ENCODE peak calls at places on chromosomes 3 and 15, in seven cellular contexts. One of them, this sample, is unnamed.

GRCh38 chr15:96322401-96323249 is 7.9 kb upstream of the NR2F2 start:
- DNase-seq in GM13976: peak
- DNase-seq in GM12891: no peak
- DNase-seq in Daoy: no peak
- DNase-seq in HT1080: no peak
- DNase-seq in stimulated activated CD8-positive, alpha-beta memory T cell treated with anti-CD3 and anti-CD28 coated beads, Interleukin-4, amount 100 ng/mL, for 24 hours: no peak
- DNase-seq in effector memory CD4-positive, alpha-beta T cell: no peak
- DNase-seq in this sample: no peak

GRCh38 chr3:57746156-57747125 is 9.7 kb upstream of the SLMAP start:
- DNase-seq in GM13976: no peak
- DNase-seq in GM12891: no peak
- DNase-seq in Daoy: no peak
- DNase-seq in HT1080: no peak
- DNase-seq in stimulated activated CD8-positive, alpha-beta memory T cell treated with anti-CD3 and anti-CD28 coated beads, Interleukin-4, amount 100 ng/mL, for 24 hours: no peak
- DNase-seq in effector memory CD4-positive, alpha-beta T cell: no peak
- DNase-seq in this sample: no peak

GRCh38 chr3:126945891-126946290 is 37.0 kb upstream of the PLXNA1 start:
- DNase-seq in GM13976: no peak
- DNase-seq in GM12891: no peak
- DNase-seq in Daoy: no peak
- DNase-seq in HT1080: no peak
- DNase-seq in stimulated activated CD8-positive, alpha-beta memory T cell treated with anti-CD3 and anti-CD28 coated beads, Interleukin-4, amount 100 ng/mL, for 24 hours: no peak
- DNase-seq in effector memory CD4-positive, alpha-beta T cell: no peak
- DNase-seq in this sample: no peak

GRCh38 chr3:85603378-85603777 is 644.6 kb downstream of the CADM2 start:
- DNase-seq in GM13976: no peak
- DNase-seq in GM12891: no peak
- DNase-seq in Daoy: no peak
- DNase-seq in HT1080: no peak
- DNase-seq in stimulated activated CD8-positive, alpha-beta memory T cell treated with anti-CD3 and anti-CD28 coated beads, Interleukin-4, amount 100 ng/mL, for 24 hours: no peak
- DNase-seq in effector memory CD4-positive, alpha-beta T cell: no peak
- DNase-seq in this sample: no peak

GRCh38 chr15:58870451-58870850 is 63.0 kb downstream of the SLTM start:
- DNase-seq in GM13976: no peak
- DNase-seq in GM12891: no peak
- DNase-seq in Daoy: no peak
- DNase-seq in HT1080: no peak
- DNase-seq in stimulated activated CD8-positive, alpha-beta memory T cell treated with anti-CD3 and anti-CD28 coated beads, Interleukin-4, amount 100 ng/mL, for 24 hours: no peak
- DNase-seq in effector memory CD4-positive, alpha-beta T cell: no peak
- DNase-seq in this sample: no peak

GRCh38 chr3:171177553-171177952 is 151.0 kb upstream of the SLC2A2 start:
- DNase-seq in GM13976: no peak
- DNase-seq in GM12891: no peak
- DNase-seq in Daoy: no peak
- DNase-seq in HT1080: no peak
- DNase-seq in stimulated activated CD8-positive, alpha-beta memory T cell treated with anti-CD3 and anti-CD28 coated beads, Interleukin-4, amount 100 ng/mL, for 24 hours: no peak
- DNase-seq in effector memory CD4-positive, alpha-beta T cell: no peak
- DNase-seq in this sample: no peak

GRCh38 chr15:70726753-70727152 is 36.6 kb downstream of the UACA start:
- DNase-seq in GM13976: no peak
- DNase-seq in GM12891: no peak
- DNase-seq in Daoy: no peak
- DNase-seq in HT1080: no peak
- DNase-seq in stimulated activated CD8-positive, alpha-beta memory T cell treated with anti-CD3 and anti-CD28 coated beads, Interleukin-4, amount 100 ng/mL, for 24 hours: no peak
- DNase-seq in effector memory CD4-positive, alpha-beta T cell: no peak
- DNase-seq in this sample: no peak

GRCh38 chr3:13348671-13349396 is 71.3 kb downstream of the NUP210 start:
- DNase-seq in GM13976: no peak
- DNase-seq in GM12891: no peak
- DNase-seq in Daoy: no peak
- DNase-seq in HT1080: no peak
- DNase-seq in stimulated activated CD8-positive, alpha-beta memory T cell treated with anti-CD3 and anti-CD28 coated beads, Interleukin-4, amount 100 ng/mL, for 24 hours: no peak
- DNase-seq in effector memory CD4-positive, alpha-beta T cell: no peak
- DNase-seq in this sample: no peak

GRCh38 chr15:92161039-92161670 is 232.5 kb upstream of the ST8SIA2 start:
- DNase-seq in GM13976: peak
- DNase-seq in GM12891: peak
- DNase-seq in Daoy: no peak
- DNase-seq in HT1080: no peak
- DNase-seq in stimulated activated CD8-positive, alpha-beta memory T cell treated with anti-CD3 and anti-CD28 coated beads, Interleukin-4, amount 100 ng/mL, for 24 hours: no peak
- DNase-seq in effector memory CD4-positive, alpha-beta T cell: no peak
- DNase-seq in this sample: no peak

GRCh38 chr15:23052522-23052921 is 13.2 kb upstream of the TUBGCP5 start:
- DNase-seq in GM13976: no peak
- DNase-seq in GM12891: no peak
- DNase-seq in Daoy: no peak
- DNase-seq in HT1080: no peak
- DNase-seq in stimulated activated CD8-positive, alpha-beta memory T cell treated with anti-CD3 and anti-CD28 coated beads, Interleukin-4, amount 100 ng/mL, for 24 hours: no peak
- DNase-seq in effector memory CD4-positive, alpha-beta T cell: no peak
- DNase-seq in this sample: no peak

GRCh38 chr15:69315402-69316110 is 16.8 kb downstream of the PAQR5 start:
- DNase-seq in GM13976: no peak
- DNase-seq in GM12891: no peak
- DNase-seq in Daoy: no peak
- DNase-seq in HT1080: no peak
- DNase-seq in stimulated activated CD8-positive, alpha-beta memory T cell treated with anti-CD3 and anti-CD28 coated beads, Interleukin-4, amount 100 ng/mL, for 24 hours: no peak
- DNase-seq in effector memory CD4-positive, alpha-beta T cell: no peak
- DNase-seq in this sample: no peak

GRCh38 chr3:11507719-11508118 is 136.0 kb downstream of the VGLL4 start:
- DNase-seq in GM13976: no peak
- DNase-seq in GM12891: no peak
- DNase-seq in Daoy: no peak
- DNase-seq in HT1080: no peak
- DNase-seq in stimulated activated CD8-positive, alpha-beta memory T cell treated with anti-CD3 and anti-CD28 coated beads, Interleukin-4, amount 100 ng/mL, for 24 hours: no peak
- DNase-seq in effector memory CD4-positive, alpha-beta T cell: no peak
- DNase-seq in this sample: no peak

GRCh38 chr3:157520485-157521184 is 17.4 kb upstream of the VEPH1 start:
- DNase-seq in GM13976: no peak
- DNase-seq in GM12891: no peak
- DNase-seq in Daoy: no peak
- DNase-seq in HT1080: no peak
- DNase-seq in stimulated activated CD8-positive, alpha-beta memory T cell treated with anti-CD3 and anti-CD28 coated beads, Interleukin-4, amount 100 ng/mL, for 24 hours: no peak
- DNase-seq in effector memory CD4-positive, alpha-beta T cell: no peak
- DNase-seq in this sample: no peak

GRCh38 chr3:182704926-182705325 is 88.4 kb upstream of the ATP11B start:
- DNase-seq in GM13976: no peak
- DNase-seq in GM12891: no peak
- DNase-seq in Daoy: no peak
- DNase-seq in HT1080: no peak
- DNase-seq in stimulated activated CD8-positive, alpha-beta memory T cell treated with anti-CD3 and anti-CD28 coated beads, Interleukin-4, amount 100 ng/mL, for 24 hours: no peak
- DNase-seq in effector memory CD4-positive, alpha-beta T cell: no peak
- DNase-seq in this sample: no peak

GRCh38 chr3:48018841-48019240 is 2.6 kb upstream of the MAP4 start:
- DNase-seq in GM13976: no peak
- DNase-seq in GM12891: no peak
- DNase-seq in Daoy: peak
- DNase-seq in HT1080: peak
- DNase-seq in stimulated activated CD8-positive, alpha-beta memory T cell treated with anti-CD3 and anti-CD28 coated beads, Interleukin-4, amount 100 ng/mL, for 24 hours: no peak
- DNase-seq in effector memory CD4-positive, alpha-beta T cell: no peak
- DNase-seq in this sample: no peak

GRCh38 chr3:99901200-99901926 is 83.7 kb downstream of the CMSS1 start:
- DNase-seq in GM13976: no peak
- DNase-seq in GM12891: no peak
- DNase-seq in Daoy: peak
- DNase-seq in HT1080: peak
- DNase-seq in stimulated activated CD8-positive, alpha-beta memory T cell treated with anti-CD3 and anti-CD28 coated beads, Interleukin-4, amount 100 ng/mL, for 24 hours: no peak
- DNase-seq in effector memory CD4-positive, alpha-beta T cell: no peak
- DNase-seq in this sample: peak

GRCh38 chr3:194265505-194265892 is 85.6 kb downstream of the CPN2 start:
- DNase-seq in GM13976: no peak
- DNase-seq in GM12891: no peak
- DNase-seq in Daoy: peak
- DNase-seq in HT1080: peak
- DNase-seq in stimulated activated CD8-positive, alpha-beta memory T cell treated with anti-CD3 and anti-CD28 coated beads, Interleukin-4, amount 100 ng/mL, for 24 hours: no peak
- DNase-seq in effector memory CD4-positive, alpha-beta T cell: no peak
- DNase-seq in this sample: no peak

GRCh38 chr15:64897345-64897985 is 14.2 kb upstream of the ANKDD1A start:
- DNase-seq in GM13976: no peak
- DNase-seq in GM12891: no peak
- DNase-seq in Daoy: peak
- DNase-seq in HT1080: peak
- DNase-seq in stimulated activated CD8-positive, alpha-beta memory T cell treated with anti-CD3 and anti-CD28 coated beads, Interleukin-4, amount 100 ng/mL, for 24 hours: no peak
- DNase-seq in effector memory CD4-positive, alpha-beta T cell: no peak
- DNase-seq in this sample: no peak

This sample was measured in T-helper 2 cell.